ENCODE peak calls at places on chromosomes 6 and 20, in four cellular contexts. One of them, this sample, is unnamed.

GRCh38 chr20:63105211-63106107 is 98.7 kb upstream of the BHLHE23 start:
- DNase-seq in T-cell: no peak
- DNase-seq in HEK293T: no peak
- DNase-seq in DMS153: no peak
- DNase-seq in this sample: no peak

GRCh38 chr20:5680227-5680626 is 70.0 kb upstream of the SHLD1 start:
- DNase-seq in T-cell: no peak
- DNase-seq in HEK293T: no peak
- DNase-seq in DMS153: no peak
- DNase-seq in this sample: no peak

GRCh38 chr6:108968746-108969316 is 120.6 kb downstream of the ARMC2 start:
- DNase-seq in DMS153: no peak
- DNase-seq in HEK293T: no peak
- DNase-seq in T-cell: no peak
- DNase-seq in this sample: no peak

GRCh38 chr6:23202207-23202606 is 632.8 kb downstream of the HDGFL1 start:
- DNase-seq in HEK293T: no peak
- DNase-seq in DMS153: no peak
- DNase-seq in T-cell: no peak
- DNase-seq in this sample: no peak

GRCh38 chr20:35947489-35947888 is 6.8 kb downstream of the SCAND1 start:
- DNase-seq in T-cell: no peak
- DNase-seq in HEK293T: peak
- DNase-seq in DMS153: no peak
- DNase-seq in this sample: peak

GRCh38 chr6:122696079-122696478 is 83.4 kb upstream of the FABP7 start:
- DNase-seq in HEK293T: no peak
- DNase-seq in T-cell: no peak
- DNase-seq in DMS153: no peak
- DNase-seq in this sample: no peak

GRCh38 chr6:44096615-44097014 is 30.6 kb downstream of the MRPL14 start:
- DNase-seq in HEK293T: peak
- DNase-seq in T-cell: peak
- DNase-seq in DMS153: peak
- DNase-seq in this sample: peak

GRCh38 chr6:35391240-35391968 is 49.0 kb downstream of the PPARD start:
- DNase-seq in DMS153: no peak
- DNase-seq in T-cell: no peak
- DNase-seq in HEK293T: no peak
- DNase-seq in this sample: no peak

GRCh38 chr6:142728367-142728766 is 216.6 kb downstream of the HIVEP2 start:
- DNase-seq in T-cell: no peak
- DNase-seq in HEK293T: no peak
- DNase-seq in DMS153: peak
- DNase-seq in this sample: no peak

GRCh38 chr6:81753709-81754678 is 1.5 kb upstream of the TENT5A start:
- DNase-seq in T-cell: peak
- DNase-seq in HEK293T: peak
- DNase-seq in DMS153: peak
- DNase-seq in this sample: peak

GRCh38 chr20:16701296-16701695 is 28.5 kb upstream of the SNRPB2 start:
- DNase-seq in HEK293T: peak
- DNase-seq in T-cell: peak
- DNase-seq in DMS153: no peak
- DNase-seq in this sample: peak

GRCh38 chr6:144957236-144957937 is 672.3 kb downstream of the UTRN start:
- DNase-seq in HEK293T: no peak
- DNase-seq in T-cell: no peak
- DNase-seq in DMS153: no peak
- DNase-seq in this sample: no peak

GRCh38 chr6:125554456-125554855 is 195.0 kb upstream of the HEY2 start:
- DNase-seq in DMS153: no peak
- DNase-seq in HEK293T: no peak
- DNase-seq in T-cell: no peak
- DNase-seq in this sample: no peak

GRCh38 chr6:13272131-13273046 is 55.9 kb downstream of the TBC1D7 start:
- DNase-seq in HEK293T: no peak
- DNase-seq in T-cell: no peak
- DNase-seq in DMS153: no peak
- DNase-seq in this sample: no peak

GRCh38 chr20:51667002-51667408 is 101.2 kb downstream of the ATP9A start:
- DNase-seq in T-cell: peak
- DNase-seq in DMS153: no peak
- DNase-seq in HEK293T: no peak
- DNase-seq in this sample: no peak

GRCh38 chr6:149107520-149107919 is 210.0 kb upstream of the TAB2 start:
- DNase-seq in DMS153: no peak
- DNase-seq in T-cell: no peak
- DNase-seq in HEK293T: no peak
- DNase-seq in this sample: no peak